ENCODE peak calls at places on chromosomes 4 and X, in five cellular contexts. H is SK-N-SH, G is HCT116, V is A549, N is endothelial cell of umbilical vein. W is an unnamed sample.

GRCh38 chr4:102564399-102564921 is 63.3 kb downstream of the NFKB1 start:
- DNase-seq in G (no peak), V (no peak), N (no peak), H (no peak), W (peak)

GRCh38 chrX:132401935-132402334 is 86.9 kb downstream of the MBNL3 start:
- DNase-seq in V (no peak), G (no peak), H (no peak), N (no peak), W (no peak)

GRCh38 chrX:100812216-100813158 is 7.7 kb upstream of the CSTF2 start:
- DNase-seq in G (no peak), V (no peak), H (no peak), N (no peak), W (no peak)

GRCh38 chrX:45230410-45230809 is 29.7 kb upstream of the DIPK2B start:
- DNase-seq in N (no peak), V (no peak), H (no peak), G (no peak), W (peak)

GRCh38 chr4:153257151-153257620 is 52.9 kb downstream of the TRIM2 start:
- DNase-seq in H (peak), G (no peak), N (peak), V (no peak), W (no peak)

GRCh38 chrX:143621276-143621675 is 14.6 kb downstream of the SLITRK4 start:
- DNase-seq in H (no peak), V (no peak), G (no peak), N (no peak), W (no peak)

GRCh38 chr4:76984127-76984526 is 34.6 kb downstream of the SEPTIN11 start:
- DNase-seq in H (peak), V (no peak), N (peak), G (no peak), W (peak)

GRCh38 chrX:70755850-70756249 is 152.7 kb downstream of the TEX11 start:
- DNase-seq in N (no peak), G (no peak), H (no peak), V (no peak), W (no peak)

GRCh38 chrX:124860736-124861135 is 458.9 kb upstream of the TEX13C start:
- DNase-seq in G (no peak), H (no peak), N (no peak), V (no peak), W (no peak)

GRCh38 chr4:154317600-154317999 is 174.0 kb downstream of the DCHS2 start:
- DNase-seq in H (no peak), G (no peak), N (no peak), V (no peak), W (no peak)

GRCh38 chr4:148292596-148293175 is 149.5 kb downstream of the NR3C2 start:
- DNase-seq in G (no peak), V (no peak), N (no peak), H (no peak), W (no peak)

GRCh38 chr4:168832746-168833575 is 177.1 kb downstream of the CBR4 start:
- DNase-seq in H (peak), V (peak), G (no peak), N (peak), W (no peak)

GRCh38 chr4:53196195-53196641 is 169.6 kb downstream of the SCFD2 start:
- DNase-seq in V (no peak), H (peak), N (peak), G (no peak), W (no peak)

GRCh38 chr4:142954415-142954814 is 108.3 kb upstream of the INPP4B start:
- DNase-seq in N (no peak), G (no peak), V (no peak), H (no peak), W (no peak)

GRCh38 chrX:112738347-112739033 is 58.8 kb upstream of the LHFPL1 start:
- DNase-seq in N (no peak), H (no peak), V (no peak), G (no peak), W (no peak)

GRCh38 chr4:59060895-59061294 is 1950.7 kb upstream of the IGFBP7 start:
- DNase-seq in G (no peak), N (no peak), V (no peak), H (no peak), W (no peak)

GRCh38 chr4:111883557-111883999 is 261.7 kb upstream of the FAM241A start:
- DNase-seq in G (no peak), N (no peak), V (no peak), H (no peak), W (no peak)

GRCh38 chr4:31984872-31985271 is 1264.7 kb downstream of the PCDH7 start:
- DNase-seq in N (no peak), G (no peak), H (no peak), V (no peak), W (peak)

GRCh38 chr4:7120341-7120740 is 52.5 kb upstream of the GRPEL1 start:
- DNase-seq in N (no peak), V (peak), G (peak), H (peak), W (peak)

GRCh38 chr4:10584042-10584441 is 100.5 kb downstream of the CLNK start:
- DNase-seq in N (peak), H (no peak), V (no peak), G (no peak), W (peak)

GRCh38 chr4:118086334-118086733 is 52.0 kb downstream of the NDST3 start:
- DNase-seq in H (no peak), N (peak), V (no peak), G (peak), W (peak)

GRCh38 chrX:66000178-66000577 is 39.7 kb downstream of the VSIG4 start:
- DNase-seq in G (no peak), N (no peak), V (no peak), H (no peak), W (no peak)

GRCh38 chr4:10164877-10165283 is 48.3 kb upstream of the WDR1 start:
- DNase-seq in V (peak), N (peak), H (peak), G (peak), W (peak)

GRCh38 chr4:123555500-123556273 is 159.1 kb downstream of the SPRY1 start:
- DNase-seq in N (peak), H (no peak), V (peak), G (no peak), W (peak)

GRCh38 chr4:178198691-178199090 is 756.5 kb upstream of the AGA start:
- DNase-seq in H (no peak), V (no peak), G (no peak), N (no peak), W (no peak)

GRCh38 chr4:139129206-139129605 is 47.8 kb downstream of the ELF2 start:
- DNase-seq in H (no peak), V (no peak), N (no peak), G (no peak), W (no peak)

GRCh38 chr4:19689511-19689910 is 562.2 kb upstream of the SLIT2 start:
- DNase-seq in N (peak), V (no peak), G (no peak), H (no peak), W (no peak)

GRCh38 chrX:110081740-110082139 is 78.8 kb downstream of the TMEM164 start:
- DNase-seq in G (no peak), N (peak), V (no peak), H (no peak), W (no peak)

GRCh38 chr4:3047464-3048286 is 26.7 kb downstream of the HTT-AS start:
- DNase-seq in N (peak), H (peak), V (peak), G (peak), W (peak)

GRCh38 chr4:600166-600565 is 24.1 kb upstream of the TMEM271 start:
- DNase-seq in H (no peak), G (no peak), N (no peak), V (no peak), W (no peak)

GRCh38 chr4:604131-604530 is 21.2 kb upstream of the PDE6B start:
- DNase-seq in N (no peak), V (no peak), G (no peak), H (no peak), W (peak)

GRCh38 chr4:601612-602558 is 23.5 kb upstream of the PDE6B start:
- DNase-seq in G (no peak), H (no peak), V (no peak), N (no peak), W (no peak)

GRCh38 chr4:600850-601515 is 24.4 kb upstream of the PDE6B start:
- DNase-seq in V (no peak), G (no peak), N (no peak), H (no peak), W (no peak)

DNA sequence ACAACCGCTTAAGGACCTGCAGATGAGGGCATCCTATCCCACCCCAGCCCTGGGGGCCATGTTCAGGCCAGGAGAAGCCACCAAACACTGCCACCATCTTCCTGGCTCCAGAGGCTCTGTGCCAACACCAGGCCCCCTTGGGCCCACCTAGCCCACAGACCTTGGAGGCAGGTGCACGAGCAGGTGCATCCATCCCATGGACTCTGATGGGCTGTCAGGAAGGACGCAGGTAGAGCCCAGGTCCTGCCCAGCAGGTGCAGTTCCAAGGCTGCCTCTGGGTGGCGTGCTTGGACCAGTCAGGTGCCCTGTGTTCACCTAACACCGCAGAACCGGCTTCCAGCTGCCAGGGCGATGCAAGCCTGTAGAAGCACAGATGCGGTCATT is 22.8 kb upstream of the PDE6B start:
- DNase-seq in N (no peak), H (peak), V (no peak), G (peak), W (peak)
- TF ChIP-seq MAX in N (no peak), H (no peak), V (no peak), G (no peak), W (no peak)

GRCh38 chr4:8132400-8132799 is 26.2 kb downstream of the ABLIM2 start:
- DNase-seq in N (no peak), V (no peak), G (no peak), H (no peak), W (no peak)

GRCh38 chr4:8131826-8132225 is 26.8 kb downstream of the ABLIM2 start:
- DNase-seq in H (no peak), V (no peak), G (no peak), N (no peak), W (no peak)

GRCh38 chr4:8132947-8133705 is 25.5 kb downstream of the ABLIM2 start:
- DNase-seq in V (no peak), N (no peak), G (no peak), H (no peak), W (no peak)

GRCh38 chr4:8135666-8136065 is 22.9 kb downstream of the ABLIM2 start:
- DNase-seq in V (no peak), N (no peak), H (no peak), G (no peak), W (no peak)

GRCh38 chr4:8133897-8134542 is 24.6 kb downstream of the ABLIM2 start:
- DNase-seq in N (no peak), H (no peak), G (no peak), V (no peak), W (no peak)
- TF ChIP-seq MAX in N (no peak), H (no peak), G (no peak), V (no peak), W (no peak)

GRCh38 chr4:158094413-158095110 is 78.3 kb downstream of the GASK1B start:
- DNase-seq in H (no peak), V (peak), N (peak), G (peak), W (no peak)
- TF ChIP-seq MAX in H (peak), V (no peak), N (no peak), G (peak), W (no peak)

GRCh38 chrX:1587161-1587560 is 4.2 kb upstream of the AKAP17A start:
- DNase-seq in H (no peak), N (no peak), G (no peak), V (no peak), W (peak)

GRCh38 chrX:1578511-1579173 is 12.8 kb upstream of the AKAP17A start:
- DNase-seq in H (no peak), V (no peak), N (no peak), G (no peak), W (no peak)

GRCh38 chrX:1581132-1581531 is 10.3 kb upstream of the AKAP17A start:
- DNase-seq in N (peak), H (peak), G (no peak), V (peak), W (peak)

GRCh38 chrX:1584237-1585011 is 7.0 kb upstream of the AKAP17A start:
- DNase-seq in G (no peak), H (no peak), V (no peak), N (no peak), W (no peak)

DNA sequence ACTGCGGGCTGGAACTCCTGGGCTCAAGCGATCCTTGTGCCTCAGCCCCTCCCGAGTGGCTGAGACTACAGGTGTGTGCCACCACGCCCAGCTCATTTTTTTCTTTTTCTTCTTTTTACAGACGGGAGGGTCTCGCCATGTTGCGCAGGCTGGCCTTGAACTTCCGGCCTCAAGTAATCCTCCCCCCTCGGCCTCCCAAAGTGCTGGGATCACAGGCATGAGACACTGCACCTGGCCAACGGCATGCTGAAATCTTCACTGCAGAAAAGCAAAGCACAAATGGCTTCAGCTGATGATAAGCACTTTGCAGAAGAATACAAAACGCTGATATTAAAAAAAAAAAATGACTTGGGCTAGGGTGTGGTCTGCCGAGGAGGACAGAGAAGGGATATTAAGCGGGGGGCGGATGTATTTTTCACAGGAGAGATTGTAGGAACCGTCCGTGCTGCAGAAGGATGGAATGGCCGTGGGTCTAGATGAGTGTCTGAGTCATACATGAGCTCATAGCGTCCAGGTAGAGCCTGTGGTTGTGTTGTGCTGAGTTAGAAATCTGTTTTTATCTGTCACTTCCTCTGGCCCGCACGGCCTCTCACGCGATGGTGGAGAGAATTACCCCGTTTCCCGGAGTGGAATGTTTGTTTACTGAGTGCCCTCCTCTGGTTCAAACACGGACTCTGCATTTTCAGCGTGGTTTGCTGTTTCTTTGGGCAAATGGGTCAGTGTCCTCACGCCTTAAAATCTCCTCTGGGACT is 8.5 kb upstream of the AKAP17A start:
- DNase-seq in N (no peak), G (peak), V (peak), H (no peak), W (peak)
- TF ChIP-seq MAX in N (no peak), G (no peak), V (peak), H (no peak), W (no peak)

DNA sequence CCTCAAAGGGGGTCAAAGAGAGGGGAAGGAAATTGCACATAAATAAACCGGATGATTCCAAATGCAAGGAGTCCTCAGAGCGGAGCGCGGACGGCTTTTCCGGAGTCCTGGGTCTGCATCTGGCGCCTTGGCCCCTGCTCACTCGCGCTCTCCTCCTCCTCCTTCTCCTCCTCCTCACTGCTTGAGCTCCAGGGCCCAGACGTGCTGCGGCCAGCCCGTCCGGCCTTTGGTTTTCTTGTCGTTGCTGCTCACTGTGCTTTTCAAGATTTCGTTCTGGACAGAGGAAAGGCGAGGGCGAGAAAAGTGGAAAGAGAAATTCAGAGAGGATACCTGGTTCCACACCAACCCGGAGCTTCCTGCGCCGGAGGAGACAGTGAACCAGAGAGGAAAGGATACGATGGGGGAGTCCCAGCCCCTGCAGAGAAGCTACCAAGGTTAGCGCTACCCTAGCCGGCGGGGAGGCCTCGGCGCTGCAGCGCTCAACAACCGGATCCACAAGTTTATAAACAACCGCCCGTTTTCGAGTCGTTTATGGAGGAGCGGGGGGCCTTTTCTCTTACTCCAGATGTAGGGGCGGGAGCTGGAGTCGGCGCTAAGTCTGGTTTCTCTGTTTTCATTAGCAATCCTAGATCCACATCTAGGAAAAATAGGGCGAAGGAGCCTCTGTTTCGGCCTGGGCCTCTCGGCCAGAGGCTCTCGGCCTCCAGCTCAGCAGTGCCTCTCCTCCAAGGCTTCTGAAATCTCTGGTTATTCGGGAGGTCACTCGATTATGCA is 2.7 kb downstream of the HAND2 start:
- DNase-seq in N (no peak), H (no peak), V (no peak), G (no peak), W (no peak)
- TF ChIP-seq MAX in N (no peak), H (no peak), V (no peak), G (no peak), W (no peak)

GRCh38 chr4:79915276-79915675 is 157.8 kb downstream of the ANTXR2 start:
- DNase-seq in G (no peak), V (no peak), H (no peak), N (no peak), W (no peak)

GRCh38 chr4:79920454-79920853 is 152.6 kb downstream of the ANTXR2 start:
- DNase-seq in V (no peak), H (no peak), G (no peak), N (no peak), W (no peak)

GRCh38 chr4:79918292-79918691 is 154.7 kb downstream of the ANTXR2 start:
- DNase-seq in N (no peak), V (no peak), H (no peak), G (no peak), W (no peak)

GRCh38 chr4:79913581-79913980 is 159.4 kb downstream of the ANTXR2 start:
- DNase-seq in N (no peak), V (no peak), G (no peak), H (no peak), W (peak)

DNA sequence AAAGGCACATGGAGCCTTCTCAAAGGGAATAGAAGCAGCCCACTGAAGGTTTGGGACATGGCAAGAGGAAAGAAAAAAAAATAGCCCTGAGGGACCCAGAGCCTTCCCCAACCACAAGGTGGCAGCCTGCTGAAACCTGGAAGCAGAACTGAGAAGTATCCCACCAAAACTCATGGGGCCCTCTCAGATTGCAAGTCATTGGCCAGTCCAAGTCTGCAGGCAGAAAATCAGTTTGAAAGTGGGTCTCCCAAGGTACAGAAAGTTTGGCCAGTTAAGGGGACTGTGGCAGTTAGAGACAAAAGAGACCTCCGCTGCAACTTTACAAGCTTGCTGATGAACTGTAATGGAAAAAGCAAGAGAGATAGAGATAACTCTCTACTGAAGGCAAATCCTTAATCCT is 155.8 kb downstream of the ANTXR2 start:
- DNase-seq in H (no peak), G (peak), V (peak), N (peak), W (peak)
- TF ChIP-seq MAX in H (no peak), G (no peak), V (no peak), N (no peak), W (no peak)